ENCODE peak calls at places on chromosomes 3 and 15, in six cellular contexts. One of them, this sample, is unnamed. For H3K9me3, the result is how much of the 10 kb centered on the place peaks cover.

GRCh38 chr15:70353606-70354259 is 256.0 kb upstream of the TLE3 start:
- DNase-seq in suprapubic skin: peak
- DNase-seq in IMR-90: no peak
- DNase-seq in uterus: no peak
- DNase-seq in adrenal gland: no peak
- DNase-seq in breast epithelium: no peak
- DNase-seq in this sample: no peak

GRCh38 chr15:76336254-76337046 is at the start of gene ISL2:
- DNase-seq in suprapubic skin: no peak
- DNase-seq in IMR-90: peak
- DNase-seq in uterus: no peak
- DNase-seq in adrenal gland: no peak
- DNase-seq in breast epithelium: no peak
- DNase-seq in this sample: no peak

GRCh38 chr3:192928720-192929119 is 11.1 kb upstream of the MB21D2 start:
- DNase-seq in suprapubic skin: no peak
- DNase-seq in IMR-90: no peak
- DNase-seq in uterus: no peak
- DNase-seq in adrenal gland: no peak
- DNase-seq in breast epithelium: no peak
- DNase-seq in this sample: no peak

GRCh38 chr3:149576071-149576564 is 81.7 kb downstream of the WWTR1 start:
- DNase-seq in suprapubic skin: no peak
- DNase-seq in IMR-90: peak
- DNase-seq in uterus: peak
- DNase-seq in adrenal gland: no peak
- DNase-seq in breast epithelium: no peak
- DNase-seq in this sample: no peak

GRCh38 chr3:174035317-174035886 is 637.9 kb downstream of the NLGN1 start:
- DNase-seq in suprapubic skin: no peak
- DNase-seq in IMR-90: peak
- DNase-seq in uterus: no peak
- DNase-seq in adrenal gland: no peak
- DNase-seq in breast epithelium: no peak
- DNase-seq in this sample: no peak

GRCh38 chr15:61736792-61737191 is 323.5 kb downstream of the VPS13C start:
- DNase-seq in suprapubic skin: no peak
- DNase-seq in IMR-90: no peak
- DNase-seq in uterus: no peak
- DNase-seq in adrenal gland: no peak
- DNase-seq in breast epithelium: no peak
- DNase-seq in this sample: no peak

GRCh38 chr3:122578110-122578740 is 775 bp downstream of the PARP15 start:
- DNase-seq in suprapubic skin: no peak
- DNase-seq in IMR-90: no peak
- DNase-seq in uterus: no peak
- DNase-seq in adrenal gland: no peak
- DNase-seq in breast epithelium: no peak
- DNase-seq in this sample: no peak

GRCh38 chr3:82044918-82045715 is 283.7 kb upstream of the GBE1 start:
- DNase-seq in suprapubic skin: no peak
- DNase-seq in IMR-90: no peak
- DNase-seq in uterus: no peak
- DNase-seq in adrenal gland: no peak
- DNase-seq in breast epithelium: no peak
- DNase-seq in this sample: no peak

GRCh38 chr3:194042947-194043346 is 93.0 kb upstream of the HES1 start:
- DNase-seq in suprapubic skin: no peak
- DNase-seq in IMR-90: peak
- DNase-seq in uterus: no peak
- DNase-seq in adrenal gland: no peak
- DNase-seq in breast epithelium: no peak
- DNase-seq in this sample: no peak

GRCh38 chr15:70347766-70348558 is 250.2 kb upstream of the TLE3 start:
- DNase-seq in suprapubic skin: no peak
- DNase-seq in IMR-90: no peak
- DNase-seq in uterus: no peak
- DNase-seq in adrenal gland: no peak
- DNase-seq in breast epithelium: peak
- DNase-seq in this sample: no peak

GRCh38 chr3:120280566-120280965 is 4.5 kb downstream of the GPR156 start:
- DNase-seq in suprapubic skin: no peak
- DNase-seq in IMR-90: no peak
- DNase-seq in uterus: no peak
- DNase-seq in adrenal gland: no peak
- DNase-seq in breast epithelium: no peak
- DNase-seq in this sample: no peak

GRCh38 chr3:86969500-86970189 is 21.3 kb downstream of the VGLL3 start:
- DNase-seq in suprapubic skin: no peak
- DNase-seq in IMR-90: peak
- DNase-seq in uterus: no peak
- DNase-seq in adrenal gland: peak
- DNase-seq in breast epithelium: no peak
- DNase-seq in this sample: peak

GRCh38 chr15:40092416-40093223 is 16.1 kb downstream of the BMF start:
- DNase-seq in suprapubic skin: no peak
- DNase-seq in IMR-90: peak
- DNase-seq in uterus: peak
- DNase-seq in adrenal gland: peak
- DNase-seq in breast epithelium: no peak
- DNase-seq in this sample: peak

GRCh38 chr3:177282028-177282655 is 84.9 kb upstream of the TBL1XR1 start:
- DNase-seq in suprapubic skin: no peak
- DNase-seq in IMR-90: no peak
- DNase-seq in uterus: no peak
- DNase-seq in adrenal gland: no peak
- DNase-seq in breast epithelium: no peak
- DNase-seq in this sample: no peak

GRCh38 chr15:45276851-45277250 is 24.8 kb downstream of the SLC28A2 start:
- DNase-seq in suprapubic skin: no peak
- DNase-seq in IMR-90: peak
- DNase-seq in uterus: no peak
- DNase-seq in adrenal gland: no peak
- DNase-seq in breast epithelium: no peak
- DNase-seq in this sample: no peak

GRCh38 chr3:188211476-188211875 is 57.5 kb downstream of the LPP start:
- DNase-seq in suprapubic skin: no peak
- DNase-seq in IMR-90: peak
- DNase-seq in uterus: no peak
- DNase-seq in adrenal gland: peak
- DNase-seq in breast epithelium: no peak
- DNase-seq in this sample: no peak

GRCh38 chr3:129211345-129211744 is 27.6 kb upstream of the CNBP start:
- DNase-seq in suprapubic skin: no peak
- DNase-seq in IMR-90: no peak
- DNase-seq in uterus: no peak
- DNase-seq in adrenal gland: no peak
- DNase-seq in breast epithelium: no peak
- DNase-seq in this sample: no peak

GRCh38 chr15:62474771-62475124 is 309.7 kb upstream of the C2CD4B start:
- DNase-seq in suprapubic skin: no peak
- DNase-seq in IMR-90: peak
- DNase-seq in uterus: no peak
- DNase-seq in adrenal gland: no peak
- DNase-seq in breast epithelium: no peak
- DNase-seq in this sample: no peak

GRCh38 chr15:67307156-67307555 is 52.6 kb downstream of the IQCH start:
- DNase-seq in suprapubic skin: no peak
- DNase-seq in IMR-90: peak
- DNase-seq in uterus: no peak
- DNase-seq in adrenal gland: no peak
- DNase-seq in breast epithelium: no peak
- DNase-seq in this sample: no peak

GRCh38 chr3:98786364-98786930 is 23.3 kb downstream of the ST3GAL6 start:
- DNase-seq in suprapubic skin: no peak
- DNase-seq in IMR-90: no peak
- DNase-seq in uterus: no peak
- DNase-seq in adrenal gland: no peak
- DNase-seq in breast epithelium: no peak
- DNase-seq in this sample: no peak

GRCh38 chr3:133851266-133851906 is 44.3 kb downstream of the RAB6B start:
- DNase-seq in suprapubic skin: no peak
- DNase-seq in IMR-90: no peak
- DNase-seq in uterus: no peak
- DNase-seq in adrenal gland: no peak
- DNase-seq in breast epithelium: no peak
- DNase-seq in this sample: no peak

GRCh38 chr3:15440891-15441290 is 13.5 kb downstream of the EAF1 start:
- DNase-seq in suprapubic skin: no peak
- DNase-seq in IMR-90: no peak
- DNase-seq in uterus: no peak
- DNase-seq in adrenal gland: no peak
- DNase-seq in breast epithelium: no peak
- DNase-seq in this sample: no peak

GRCh38 chr15:100114100-100114499 is 227.7 kb downstream of the ADAMTS17 start:
- DNase-seq in suprapubic skin: no peak
- DNase-seq in IMR-90: peak
- DNase-seq in uterus: peak
- DNase-seq in adrenal gland: peak
- DNase-seq in breast epithelium: peak
- DNase-seq in this sample: peak

GRCh38 chr15:52392008-52392687 is 96.5 kb upstream of the MYO5C start:
- DNase-seq in suprapubic skin: no peak
- DNase-seq in IMR-90: peak
- DNase-seq in uterus: no peak
- DNase-seq in adrenal gland: no peak
- DNase-seq in breast epithelium: no peak
- DNase-seq in this sample: no peak

GRCh38 chr3:134368751-134369105 is 5.5 kb downstream of the AMOTL2 start:
- DNase-seq in suprapubic skin: no peak
- DNase-seq in IMR-90: no peak
- DNase-seq in uterus: no peak
- DNase-seq in adrenal gland: no peak
- DNase-seq in breast epithelium: no peak
- DNase-seq in this sample: peak

GRCh38 chr15:26634319-26634718 is 138.5 kb downstream of the GABRB3 start:
- DNase-seq in suprapubic skin: no peak
- DNase-seq in IMR-90: no peak
- DNase-seq in uterus: no peak
- DNase-seq in adrenal gland: no peak
- DNase-seq in breast epithelium: no peak
- DNase-seq in this sample: no peak

GRCh38 chr15:77409259-77410156 is 10.4 kb downstream of the PEAK1 start:
- DNase-seq in suprapubic skin: no peak
- DNase-seq in IMR-90: no peak
- DNase-seq in uterus: no peak
- DNase-seq in adrenal gland: no peak
- DNase-seq in breast epithelium: no peak
- DNase-seq in this sample: no peak

GRCh38 chr3:15495461-15496340 is 25.8 kb downstream of the COLQ start:
- DNase-seq in suprapubic skin: peak
- DNase-seq in IMR-90: no peak
- DNase-seq in uterus: no peak
- DNase-seq in adrenal gland: peak
- DNase-seq in breast epithelium: no peak
- DNase-seq in this sample: no peak

GRCh38 chr3:31652296-31652695 is 119.6 kb downstream of the STT3B start:
- DNase-seq in suprapubic skin: no peak
- DNase-seq in IMR-90: no peak
- DNase-seq in uterus: no peak
- DNase-seq in adrenal gland: no peak
- DNase-seq in breast epithelium: no peak
- DNase-seq in this sample: no peak
- H3K9me3 ChIP-seq in suprapubic skin: half or more
- H3K9me3 ChIP-seq in IMR-90: under half
- H3K9me3 ChIP-seq in uterus: under half
- H3K9me3 ChIP-seq in adrenal gland: under half
- H3K9me3 ChIP-seq in breast epithelium: half or more
- H3K9me3 ChIP-seq in this sample: under half

GRCh38 chr15:74663303-74664027 is 32.4 kb downstream of the EDC3 start:
- DNase-seq in suprapubic skin: no peak
- DNase-seq in IMR-90: no peak
- DNase-seq in uterus: no peak
- DNase-seq in adrenal gland: no peak
- DNase-seq in breast epithelium: no peak
- DNase-seq in this sample: no peak
- TF ChIP-seq POLR2A in suprapubic skin: no peak
- TF ChIP-seq POLR2A in IMR-90: no peak
- TF ChIP-seq POLR2A in uterus: no peak
- TF ChIP-seq POLR2A in adrenal gland: no peak
- TF ChIP-seq POLR2A in breast epithelium: no peak
- TF ChIP-seq POLR2A in this sample: no peak

DNA sequence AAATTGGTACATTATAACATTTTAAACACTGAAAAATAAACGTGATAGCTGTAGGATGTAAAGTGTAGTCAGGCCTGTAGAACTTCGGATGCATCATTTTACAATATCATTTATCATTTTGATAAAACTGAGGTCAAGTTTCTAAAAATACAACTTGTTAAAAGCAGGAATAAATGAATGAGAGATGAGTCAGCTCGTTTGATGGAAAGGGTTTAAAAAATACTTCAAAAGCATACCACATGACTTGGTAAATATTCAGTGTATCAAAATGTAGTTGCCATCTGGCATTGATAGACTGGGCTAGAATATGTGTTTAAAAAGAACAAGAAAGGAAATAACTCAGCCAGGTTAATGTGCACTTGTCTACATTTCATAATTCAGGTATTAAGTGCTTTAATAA is 357.0 kb downstream of the TIGIT start:
- DNase-seq in suprapubic skin: no peak
- DNase-seq in IMR-90: peak
- DNase-seq in uterus: no peak
- DNase-seq in adrenal gland: no peak
- DNase-seq in breast epithelium: no peak
- DNase-seq in this sample: no peak
- H3K27ac ChIP-seq in suprapubic skin: peak
- H3K27ac ChIP-seq in IMR-90: no peak
- H3K27ac ChIP-seq in uterus: peak
- H3K27ac ChIP-seq in adrenal gland: peak
- H3K27ac ChIP-seq in breast epithelium: peak
- H3K27ac ChIP-seq in this sample: no peak

GRCh38 chr3:184081116-184081830 is 15.6 kb upstream of the HTR3E start:
- DNase-seq in suprapubic skin: no peak
- DNase-seq in IMR-90: no peak
- DNase-seq in uterus: no peak
- DNase-seq in adrenal gland: no peak
- DNase-seq in breast epithelium: no peak
- DNase-seq in this sample: no peak
- H3K9me3 ChIP-seq in suprapubic skin: under half
- H3K9me3 ChIP-seq in IMR-90: under half
- H3K9me3 ChIP-seq in uterus: under half
- H3K9me3 ChIP-seq in adrenal gland: under half
- H3K9me3 ChIP-seq in breast epithelium: under half
- H3K9me3 ChIP-seq in this sample: under half

GRCh38 chr3:107429330-107430181 is 52.3 kb downstream of the CCDC54 start:
- DNase-seq in suprapubic skin: peak
- DNase-seq in IMR-90: peak
- DNase-seq in uterus: peak
- DNase-seq in adrenal gland: peak
- DNase-seq in breast epithelium: peak
- DNase-seq in this sample: peak
- TF ChIP-seq POLR2A in suprapubic skin: no peak
- TF ChIP-seq POLR2A in IMR-90: no peak
- TF ChIP-seq POLR2A in uterus: peak
- TF ChIP-seq POLR2A in adrenal gland: peak
- TF ChIP-seq POLR2A in breast epithelium: no peak
- TF ChIP-seq POLR2A in this sample: peak

GRCh38 chr3:184449161-184449515 is 69.3 kb downstream of the CHRD start:
- DNase-seq in suprapubic skin: no peak
- DNase-seq in IMR-90: no peak
- DNase-seq in uterus: no peak
- DNase-seq in adrenal gland: no peak
- DNase-seq in breast epithelium: no peak
- DNase-seq in this sample: no peak
- H3K27ac ChIP-seq in suprapubic skin: no peak
- H3K27ac ChIP-seq in IMR-90: no peak
- H3K27ac ChIP-seq in uterus: no peak
- H3K27ac ChIP-seq in adrenal gland: no peak
- H3K27ac ChIP-seq in breast epithelium: no peak
- H3K27ac ChIP-seq in this sample: no peak

This sample was measured in thyroid gland.